ENCODE peak calls at places on chromosome 9, in eight cellular contexts. One of them, this sample, is unnamed.

GRCh38 chr9:136759436-136760325 is 1.6 kb upstream of the LCN8 start:
- DNase-seq in A549: no peak
- DNase-seq in GM06990: no peak
- DNase-seq in fibroblast of the aortic adventitia: no peak
- DNase-seq in AG10803: no peak
- DNase-seq in NB4: no peak
- DNase-seq in CD8-positive, alpha-beta T cell: no peak
- DNase-seq in SJSA1: no peak
- DNase-seq in this sample: no peak

GRCh38 chr9:109990541-109990940 is 210.5 kb downstream of the PALM2AKAP2 start:
- DNase-seq in A549: no peak
- DNase-seq in GM06990: no peak
- DNase-seq in fibroblast of the aortic adventitia: peak; percentile 97
- DNase-seq in AG10803: peak; percentile 84
- DNase-seq in NB4: no peak
- DNase-seq in CD8-positive, alpha-beta T cell: no peak
- DNase-seq in SJSA1: no peak
- DNase-seq in this sample: no peak

GRCh38 chr9:83649080-83649479 is 26.1 kb downstream of the IDNK start:
- DNase-seq in A549: peak; percentile 63
- DNase-seq in GM06990: peak; percentile 34
- DNase-seq in fibroblast of the aortic adventitia: peak; percentile 48
- DNase-seq in AG10803: peak; percentile 46
- DNase-seq in NB4: peak; percentile 64
- DNase-seq in CD8-positive, alpha-beta T cell: peak; percentile 78
- DNase-seq in SJSA1: peak; percentile 21
- DNase-seq in this sample: no peak

GRCh38 chr9:34464571-34464970 is 6.0 kb downstream of the DNAI1 start:
- DNase-seq in A549: no peak
- DNase-seq in GM06990: no peak
- DNase-seq in fibroblast of the aortic adventitia: no peak
- DNase-seq in AG10803: no peak
- DNase-seq in NB4: no peak
- DNase-seq in CD8-positive, alpha-beta T cell: no peak
- DNase-seq in SJSA1: no peak
- DNase-seq in this sample: no peak

GRCh38 chr9:109158656-109159055 is 8.4 kb downstream of the FRRS1L start:
- DNase-seq in A549: no peak
- DNase-seq in GM06990: no peak
- DNase-seq in fibroblast of the aortic adventitia: peak; percentile 46
- DNase-seq in AG10803: peak; percentile 69
- DNase-seq in NB4: no peak
- DNase-seq in CD8-positive, alpha-beta T cell: no peak
- DNase-seq in SJSA1: no peak
- DNase-seq in this sample: no peak

GRCh38 chr9:13264788-13265187 is 14.7 kb downstream of the MPDZ start:
- DNase-seq in A549: no peak
- DNase-seq in GM06990: no peak
- DNase-seq in fibroblast of the aortic adventitia: peak; percentile 62
- DNase-seq in AG10803: peak; percentile 82
- DNase-seq in NB4: no peak
- DNase-seq in CD8-positive, alpha-beta T cell: no peak
- DNase-seq in SJSA1: no peak
- DNase-seq in this sample: no peak

GRCh38 chr9:86122309-86122708 is 23.0 kb upstream of the GOLM1 start:
- DNase-seq in A549: peak; percentile 39
- DNase-seq in GM06990: no peak
- DNase-seq in fibroblast of the aortic adventitia: no peak
- DNase-seq in AG10803: no peak
- DNase-seq in NB4: no peak
- DNase-seq in CD8-positive, alpha-beta T cell: no peak
- DNase-seq in SJSA1: no peak
- DNase-seq in this sample: no peak

GRCh38 chr9:114177423-114178064 is 22.2 kb downstream of the COL27A1 start:
- DNase-seq in A549: no peak
- DNase-seq in GM06990: no peak
- DNase-seq in fibroblast of the aortic adventitia: peak; percentile 67
- DNase-seq in AG10803: peak; percentile 59
- DNase-seq in NB4: peak; percentile 70
- DNase-seq in CD8-positive, alpha-beta T cell: no peak
- DNase-seq in SJSA1: peak; percentile 57
- DNase-seq in this sample: no peak

GRCh38 chr9:128902351-128903078 is 18.3 kb upstream of the PHYHD1 start:
- DNase-seq in A549: no peak
- DNase-seq in GM06990: peak; percentile 76
- DNase-seq in fibroblast of the aortic adventitia: no peak
- DNase-seq in AG10803: no peak
- DNase-seq in NB4: peak; percentile 84
- DNase-seq in CD8-positive, alpha-beta T cell: peak; percentile 90
- DNase-seq in SJSA1: no peak
- DNase-seq in this sample: no peak

GRCh38 chr9:11023201-11023600 is 410.4 kb upstream of the PTPRD start:
- DNase-seq in A549: no peak
- DNase-seq in GM06990: no peak
- DNase-seq in fibroblast of the aortic adventitia: no peak
- DNase-seq in AG10803: no peak
- DNase-seq in NB4: no peak
- DNase-seq in CD8-positive, alpha-beta T cell: no peak
- DNase-seq in SJSA1: no peak
- DNase-seq in this sample: no peak

GRCh38 chr9:115115924-115116323 is 2.0 kb downstream of the TNC start:
- DNase-seq in A549: no peak
- DNase-seq in GM06990: no peak
- DNase-seq in fibroblast of the aortic adventitia: peak; percentile 66
- DNase-seq in AG10803: peak; percentile 78
- DNase-seq in NB4: peak; percentile 41
- DNase-seq in CD8-positive, alpha-beta T cell: no peak
- DNase-seq in SJSA1: peak; percentile 60
- DNase-seq in this sample: no peak

GRCh38 chr9:136741885-136742568 is 713 bp downstream of the LCN10 start:
- DNase-seq in A549: no peak
- DNase-seq in GM06990: no peak
- DNase-seq in fibroblast of the aortic adventitia: no peak
- DNase-seq in AG10803: no peak
- DNase-seq in NB4: no peak
- DNase-seq in CD8-positive, alpha-beta T cell: peak; percentile 40
- DNase-seq in SJSA1: no peak
- DNase-seq in this sample: no peak

DNA sequence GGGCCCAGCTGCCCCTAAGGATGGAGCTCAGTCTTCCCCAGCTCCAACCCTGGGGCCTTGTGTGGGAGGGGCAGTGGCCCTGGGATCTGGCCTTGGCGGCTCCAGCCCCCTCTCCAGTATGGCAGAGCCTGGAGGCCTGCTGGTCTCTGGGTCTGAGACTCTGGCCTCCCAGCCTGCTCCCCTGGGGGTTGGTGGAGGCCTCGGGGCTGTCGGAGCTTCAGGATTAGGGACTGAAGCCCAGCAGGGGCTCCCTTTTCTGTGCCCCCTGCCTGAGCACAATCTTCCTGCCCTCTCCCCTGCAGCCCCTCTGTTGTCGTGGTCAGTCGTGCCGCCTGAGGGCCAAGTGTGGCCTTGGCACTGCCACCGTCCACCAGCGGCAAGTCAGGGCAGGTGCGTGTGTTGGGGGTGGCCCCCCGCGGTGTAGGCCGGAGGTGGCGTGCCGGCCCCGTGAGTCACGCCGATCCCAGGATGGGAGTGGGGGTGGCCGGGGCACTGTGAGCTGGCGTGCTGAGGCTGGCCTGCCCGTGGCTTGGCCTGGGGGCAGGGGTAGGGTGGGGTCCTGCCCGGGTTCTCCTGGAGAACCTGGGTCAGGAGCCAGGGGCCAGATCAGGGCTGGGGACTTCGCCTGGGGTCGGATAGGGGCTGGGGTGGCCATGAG is 53.6 kb downstream of the RXRA start:
- DNase-seq in A549: peak; percentile 77
- DNase-seq in GM06990: no peak
- DNase-seq in fibroblast of the aortic adventitia: no peak
- DNase-seq in AG10803: no peak
- DNase-seq in NB4: no peak
- DNase-seq in CD8-positive, alpha-beta T cell: no peak
- DNase-seq in SJSA1: peak; percentile 88
- DNase-seq in this sample: no peak
- H3K4me3 ChIP-seq in A549: peak overlapping the region; percentile 15
- H3K4me3 ChIP-seq in GM06990: no peak overlapping the region
- H3K4me3 ChIP-seq in fibroblast of the aortic adventitia: no peak overlapping the region
- H3K4me3 ChIP-seq in AG10803: no peak overlapping the region
- H3K4me3 ChIP-seq in NB4: no peak overlapping the region
- H3K4me3 ChIP-seq in CD8-positive, alpha-beta T cell: no peak overlapping the region
- H3K4me3 ChIP-seq in SJSA1: no peak overlapping the region
- H3K4me3 ChIP-seq in this sample: no peak overlapping the region

GRCh38 chr9:103186959-103187358 is 191.8 kb downstream of the CYLC2 start:
- DNase-seq in A549: no peak
- DNase-seq in GM06990: no peak
- DNase-seq in fibroblast of the aortic adventitia: no peak
- DNase-seq in AG10803: no peak
- DNase-seq in NB4: no peak
- DNase-seq in CD8-positive, alpha-beta T cell: no peak
- DNase-seq in SJSA1: no peak
- DNase-seq in this sample: no peak
- H3K4me3 ChIP-seq in A549: no peak overlapping the region
- H3K4me3 ChIP-seq in GM06990: no peak overlapping the region
- H3K4me3 ChIP-seq in fibroblast of the aortic adventitia: no peak overlapping the region
- H3K4me3 ChIP-seq in AG10803: no peak overlapping the region
- H3K4me3 ChIP-seq in NB4: no peak overlapping the region
- H3K4me3 ChIP-seq in CD8-positive, alpha-beta T cell: no peak overlapping the region
- H3K4me3 ChIP-seq in SJSA1: no peak overlapping the region
- H3K4me3 ChIP-seq in this sample: no peak overlapping the region

GRCh38 chr9:242461-243080 is 27.9 kb downstream of the DOCK8 start:
- DNase-seq in A549: no peak
- DNase-seq in GM06990: no peak
- DNase-seq in fibroblast of the aortic adventitia: no peak
- DNase-seq in AG10803: no peak
- DNase-seq in NB4: no peak
- DNase-seq in CD8-positive, alpha-beta T cell: no peak
- DNase-seq in SJSA1: no peak
- DNase-seq in this sample: no peak

GRCh38 chr9:237141-237857 is 22.6 kb downstream of the DOCK8 start:
- DNase-seq in A549: no peak
- DNase-seq in GM06990: no peak
- DNase-seq in fibroblast of the aortic adventitia: no peak
- DNase-seq in AG10803: no peak
- DNase-seq in NB4: no peak
- DNase-seq in CD8-positive, alpha-beta T cell: no peak
- DNase-seq in SJSA1: no peak
- DNase-seq in this sample: no peak

GRCh38 chr9:237858-238345 is 23.2 kb downstream of the DOCK8 start:
- DNase-seq in A549: no peak
- DNase-seq in GM06990: no peak
- DNase-seq in fibroblast of the aortic adventitia: no peak
- DNase-seq in AG10803: no peak
- DNase-seq in NB4: no peak
- DNase-seq in CD8-positive, alpha-beta T cell: no peak
- DNase-seq in SJSA1: no peak
- DNase-seq in this sample: no peak
- H3K4me3 ChIP-seq in A549: no peak overlapping the region
- H3K4me3 ChIP-seq in GM06990: no peak overlapping the region
- H3K4me3 ChIP-seq in fibroblast of the aortic adventitia: no peak overlapping the region
- H3K4me3 ChIP-seq in AG10803: no peak overlapping the region
- H3K4me3 ChIP-seq in NB4: no peak overlapping the region
- H3K4me3 ChIP-seq in CD8-positive, alpha-beta T cell: no peak overlapping the region
- H3K4me3 ChIP-seq in SJSA1: no peak overlapping the region
- H3K4me3 ChIP-seq in this sample: no peak overlapping the region

GRCh38 chr9:35923927-35924763 is 14.9 kb downstream of the SPAAR start:
- DNase-seq in A549: peak; percentile 92
- DNase-seq in GM06990: no peak
- DNase-seq in fibroblast of the aortic adventitia: peak; percentile 96
- DNase-seq in AG10803: peak; percentile 94
- DNase-seq in NB4: peak; percentile 48
- DNase-seq in CD8-positive, alpha-beta T cell: no peak
- DNase-seq in SJSA1: peak; percentile 74
- DNase-seq in this sample: peak; percentile 92
- H3K4me3 ChIP-seq in A549: no peak overlapping the region
- H3K4me3 ChIP-seq in GM06990: no peak overlapping the region
- H3K4me3 ChIP-seq in fibroblast of the aortic adventitia: peak overlapping the region; percentile 34
- H3K4me3 ChIP-seq in AG10803: peak overlapping the region; percentile 15
- H3K4me3 ChIP-seq in NB4: no peak overlapping the region
- H3K4me3 ChIP-seq in CD8-positive, alpha-beta T cell: no peak overlapping the region
- H3K4me3 ChIP-seq in SJSA1: no peak overlapping the region
- H3K4me3 ChIP-seq in this sample: peak overlapping the region; percentile 2

DNA sequence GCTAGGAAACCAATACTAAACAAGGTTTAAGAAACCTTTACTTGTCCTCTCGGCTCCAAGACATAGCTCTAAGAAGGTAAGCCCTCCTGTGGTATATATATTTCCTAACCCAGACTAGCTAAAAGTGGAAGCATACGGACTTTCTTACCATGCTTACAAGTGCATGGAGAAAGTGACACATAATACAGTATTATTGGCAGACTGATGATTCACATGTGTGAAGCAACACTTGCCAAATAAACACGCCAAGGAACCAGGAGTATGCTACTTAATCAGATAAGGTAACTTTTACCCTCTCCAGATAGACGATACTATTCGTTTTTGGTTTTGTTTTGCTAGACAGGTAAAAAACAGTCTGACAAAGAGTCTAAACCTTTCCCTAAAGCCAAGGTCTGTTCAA is 264.1 kb downstream of the MLLT3 start:
- DNase-seq in A549: peak; percentile 44
- DNase-seq in GM06990: no peak
- DNase-seq in fibroblast of the aortic adventitia: peak; percentile 36
- DNase-seq in AG10803: peak; percentile 54
- DNase-seq in NB4: peak; percentile 48
- DNase-seq in CD8-positive, alpha-beta T cell: no peak
- DNase-seq in SJSA1: no peak
- DNase-seq in this sample: no peak
- H3K4me3 ChIP-seq in A549: no peak overlapping the region
- H3K4me3 ChIP-seq in GM06990: no peak overlapping the region
- H3K4me3 ChIP-seq in fibroblast of the aortic adventitia: no peak overlapping the region
- H3K4me3 ChIP-seq in AG10803: no peak overlapping the region
- H3K4me3 ChIP-seq in NB4: no peak overlapping the region
- H3K4me3 ChIP-seq in CD8-positive, alpha-beta T cell: no peak overlapping the region
- H3K4me3 ChIP-seq in SJSA1: no peak overlapping the region
- H3K4me3 ChIP-seq in this sample: no peak overlapping the region